ENCODE peak calls at places on chromosomes 2 and 18, in eight cellular contexts. One of them, this sample, is unnamed.

GRCh38 chr2:73897934-73898333 is 5.1 kb downstream of the ACTG2 start:
- DNase-seq in choroid plexus epithelial cell: no peak
- DNase-seq in IMR-90: no peak
- DNase-seq in NCI-H2171: no peak
- DNase-seq in SK-N-SH: no peak
- DNase-seq in EL: no peak
- DNase-seq in renal cortical epithelial cell: no peak
- DNase-seq in stimulated activated CD4-positive, alpha-beta T cell treated with anti-CD3 and anti-CD28 coated beads, Interleukin-15, amount 100 ng/mL, for 1 hour: no peak
- DNase-seq in this sample: no peak

GRCh38 chr2:96702098-96702785 is 37.6 kb downstream of the LMAN2L start:
- DNase-seq in choroid plexus epithelial cell: no peak
- DNase-seq in IMR-90: no peak
- DNase-seq in NCI-H2171: no peak
- DNase-seq in SK-N-SH: no peak
- DNase-seq in EL: no peak
- DNase-seq in renal cortical epithelial cell: no peak
- DNase-seq in stimulated activated CD4-positive, alpha-beta T cell treated with anti-CD3 and anti-CD28 coated beads, Interleukin-15, amount 100 ng/mL, for 1 hour: no peak
- DNase-seq in this sample: no peak

GRCh38 chr18:67010916-67011315 is 407.0 kb upstream of the CDH19 start:
- DNase-seq in choroid plexus epithelial cell: peak
- DNase-seq in IMR-90: no peak
- DNase-seq in NCI-H2171: no peak
- DNase-seq in SK-N-SH: no peak
- DNase-seq in EL: no peak
- DNase-seq in renal cortical epithelial cell: peak
- DNase-seq in stimulated activated CD4-positive, alpha-beta T cell treated with anti-CD3 and anti-CD28 coated beads, Interleukin-15, amount 100 ng/mL, for 1 hour: no peak
- DNase-seq in this sample: no peak

GRCh38 chr2:27663160-27663462 is 303 bp downstream of the SUPT7L start:
- DNase-seq in choroid plexus epithelial cell: no peak
- DNase-seq in IMR-90: no peak
- DNase-seq in NCI-H2171: peak
- DNase-seq in SK-N-SH: no peak
- DNase-seq in EL: no peak
- DNase-seq in renal cortical epithelial cell: no peak
- DNase-seq in stimulated activated CD4-positive, alpha-beta T cell treated with anti-CD3 and anti-CD28 coated beads, Interleukin-15, amount 100 ng/mL, for 1 hour: no peak
- DNase-seq in this sample: no peak

GRCh38 chr18:70333757-70334156 is 44.9 kb downstream of the SOCS6 start:
- DNase-seq in choroid plexus epithelial cell: peak
- DNase-seq in IMR-90: peak
- DNase-seq in NCI-H2171: no peak
- DNase-seq in SK-N-SH: no peak
- DNase-seq in EL: peak
- DNase-seq in renal cortical epithelial cell: peak
- DNase-seq in stimulated activated CD4-positive, alpha-beta T cell treated with anti-CD3 and anti-CD28 coated beads, Interleukin-15, amount 100 ng/mL, for 1 hour: no peak
- DNase-seq in this sample: no peak

GRCh38 chr18:23539911-23540475 is 36.7 kb downstream of the RMC1 start:
- DNase-seq in choroid plexus epithelial cell: no peak
- DNase-seq in IMR-90: no peak
- DNase-seq in NCI-H2171: no peak
- DNase-seq in SK-N-SH: no peak
- DNase-seq in EL: no peak
- DNase-seq in renal cortical epithelial cell: no peak
- DNase-seq in stimulated activated CD4-positive, alpha-beta T cell treated with anti-CD3 and anti-CD28 coated beads, Interleukin-15, amount 100 ng/mL, for 1 hour: no peak
- DNase-seq in this sample: no peak

GRCh38 chr2:151570191-151570590 is 160.5 kb downstream of the RIF1 start:
- DNase-seq in choroid plexus epithelial cell: no peak
- DNase-seq in IMR-90: no peak
- DNase-seq in NCI-H2171: no peak
- DNase-seq in SK-N-SH: no peak
- DNase-seq in EL: no peak
- DNase-seq in renal cortical epithelial cell: no peak
- DNase-seq in stimulated activated CD4-positive, alpha-beta T cell treated with anti-CD3 and anti-CD28 coated beads, Interleukin-15, amount 100 ng/mL, for 1 hour: no peak
- DNase-seq in this sample: no peak

GRCh38 chr2:7203056-7203467 is 285.9 kb downstream of the RNF144A start:
- DNase-seq in choroid plexus epithelial cell: peak
- DNase-seq in IMR-90: peak
- DNase-seq in NCI-H2171: peak
- DNase-seq in SK-N-SH: peak
- DNase-seq in EL: peak
- DNase-seq in renal cortical epithelial cell: peak
- DNase-seq in stimulated activated CD4-positive, alpha-beta T cell treated with anti-CD3 and anti-CD28 coated beads, Interleukin-15, amount 100 ng/mL, for 1 hour: peak
- DNase-seq in this sample: peak

GRCh38 chr2:4020153-4020552 is 316.8 kb downstream of the DCDC2C start:
- DNase-seq in choroid plexus epithelial cell: no peak
- DNase-seq in IMR-90: no peak
- DNase-seq in NCI-H2171: no peak
- DNase-seq in SK-N-SH: no peak
- DNase-seq in EL: no peak
- DNase-seq in renal cortical epithelial cell: no peak
- DNase-seq in stimulated activated CD4-positive, alpha-beta T cell treated with anti-CD3 and anti-CD28 coated beads, Interleukin-15, amount 100 ng/mL, for 1 hour: no peak
- DNase-seq in this sample: no peak

GRCh38 chr2:62705859-62706720 is 577 bp downstream of the EHBP1 start:
- DNase-seq in choroid plexus epithelial cell: peak
- DNase-seq in IMR-90: peak
- DNase-seq in NCI-H2171: peak
- DNase-seq in SK-N-SH: peak
- DNase-seq in EL: peak
- DNase-seq in renal cortical epithelial cell: peak
- DNase-seq in stimulated activated CD4-positive, alpha-beta T cell treated with anti-CD3 and anti-CD28 coated beads, Interleukin-15, amount 100 ng/mL, for 1 hour: no peak
- DNase-seq in this sample: peak

GRCh38 chr2:227163998-227164744 is at the start of the genes COL4A3 and COL4A4:
- DNase-seq in choroid plexus epithelial cell: no peak
- DNase-seq in IMR-90: no peak
- DNase-seq in NCI-H2171: no peak
- DNase-seq in SK-N-SH: peak
- DNase-seq in EL: peak
- DNase-seq in renal cortical epithelial cell: peak
- DNase-seq in stimulated activated CD4-positive, alpha-beta T cell treated with anti-CD3 and anti-CD28 coated beads, Interleukin-15, amount 100 ng/mL, for 1 hour: no peak
- DNase-seq in this sample: peak

GRCh38 chr2:136098441-136098840 is 19.5 kb downstream of the CXCR4 start:
- DNase-seq in choroid plexus epithelial cell: no peak
- DNase-seq in IMR-90: no peak
- DNase-seq in NCI-H2171: no peak
- DNase-seq in SK-N-SH: no peak
- DNase-seq in EL: no peak
- DNase-seq in renal cortical epithelial cell: no peak
- DNase-seq in stimulated activated CD4-positive, alpha-beta T cell treated with anti-CD3 and anti-CD28 coated beads, Interleukin-15, amount 100 ng/mL, for 1 hour: no peak
- DNase-seq in this sample: no peak

GRCh38 chr2:39492701-39493100 is 55.6 kb upstream of the MAP4K3 start:
- DNase-seq in choroid plexus epithelial cell: no peak
- DNase-seq in IMR-90: no peak
- DNase-seq in NCI-H2171: no peak
- DNase-seq in SK-N-SH: no peak
- DNase-seq in EL: no peak
- DNase-seq in renal cortical epithelial cell: no peak
- DNase-seq in stimulated activated CD4-positive, alpha-beta T cell treated with anti-CD3 and anti-CD28 coated beads, Interleukin-15, amount 100 ng/mL, for 1 hour: no peak
- DNase-seq in this sample: no peak